ENCODE peak calls at places on chromosome 6, in ten cellular contexts. One of them, this sample, is unnamed.

GRCh38 chr6:35719830-35720733 is 16.8 kb upstream of the ARMC12 start:
- DNase-seq in NCI-H1092: no peak
- DNase-seq in GM13977: peak; percentile 70
- DNase-seq in activated gamma-delta T cell treated with Interleukin-2 at 50 U/mL for 16 hours: no peak
- DNase-seq in neural crest cell: no peak
- DNase-seq in naive thymus-derived CD8-positive, alpha-beta T cell: no peak
- DNase-seq in smooth muscle cell of the brain vasculature: peak; percentile 76
- DNase-seq in MCF 10A: no peak
- DNase-seq in OCI-M1: peak; percentile 53
- DNase-seq in stimulated activated CD4-positive, alpha-beta T cell treated with anti-CD3 and anti-CD28 coated beads, Interleukin-2, amount 100 ng/mL, for 24 hours: no peak
- DNase-seq in this sample: no peak

GRCh38 chr6:13522639-13523038 is 35.2 kb upstream of the GFOD1 start:
- DNase-seq in NCI-H1092: no peak
- DNase-seq in GM13977: no peak
- DNase-seq in activated gamma-delta T cell treated with Interleukin-2 at 50 U/mL for 16 hours: no peak
- DNase-seq in neural crest cell: no peak
- DNase-seq in naive thymus-derived CD8-positive, alpha-beta T cell: no peak
- DNase-seq in smooth muscle cell of the brain vasculature: no peak
- DNase-seq in MCF 10A: peak; percentile 37
- DNase-seq in OCI-M1: no peak
- DNase-seq in stimulated activated CD4-positive, alpha-beta T cell treated with anti-CD3 and anti-CD28 coated beads, Interleukin-2, amount 100 ng/mL, for 24 hours: no peak
- DNase-seq in this sample: no peak

GRCh38 chr6:109910571-109910970 is 67.5 kb upstream of the GPR6 start:
- DNase-seq in NCI-H1092: no peak
- DNase-seq in GM13977: no peak
- DNase-seq in activated gamma-delta T cell treated with Interleukin-2 at 50 U/mL for 16 hours: no peak
- DNase-seq in neural crest cell: no peak
- DNase-seq in naive thymus-derived CD8-positive, alpha-beta T cell: no peak
- DNase-seq in smooth muscle cell of the brain vasculature: no peak
- DNase-seq in MCF 10A: no peak
- DNase-seq in OCI-M1: no peak
- DNase-seq in stimulated activated CD4-positive, alpha-beta T cell treated with anti-CD3 and anti-CD28 coated beads, Interleukin-2, amount 100 ng/mL, for 24 hours: no peak
- DNase-seq in this sample: no peak

GRCh38 chr6:21604081-21604480 is 10.5 kb downstream of the SOX4 start:
- DNase-seq in NCI-H1092: no peak
- DNase-seq in GM13977: no peak
- DNase-seq in activated gamma-delta T cell treated with Interleukin-2 at 50 U/mL for 16 hours: no peak
- DNase-seq in neural crest cell: no peak
- DNase-seq in naive thymus-derived CD8-positive, alpha-beta T cell: no peak
- DNase-seq in smooth muscle cell of the brain vasculature: no peak
- DNase-seq in MCF 10A: no peak
- DNase-seq in OCI-M1: no peak
- DNase-seq in stimulated activated CD4-positive, alpha-beta T cell treated with anti-CD3 and anti-CD28 coated beads, Interleukin-2, amount 100 ng/mL, for 24 hours: no peak
- DNase-seq in this sample: no peak

GRCh38 chr6:170221753-170222400 is 69.0 kb downstream of the DLL1 start:
- DNase-seq in NCI-H1092: no peak
- DNase-seq in GM13977: no peak
- DNase-seq in activated gamma-delta T cell treated with Interleukin-2 at 50 U/mL for 16 hours: no peak
- DNase-seq in neural crest cell: no peak
- DNase-seq in naive thymus-derived CD8-positive, alpha-beta T cell: peak; percentile 42
- DNase-seq in smooth muscle cell of the brain vasculature: no peak
- DNase-seq in MCF 10A: no peak
- DNase-seq in OCI-M1: no peak
- DNase-seq in stimulated activated CD4-positive, alpha-beta T cell treated with anti-CD3 and anti-CD28 coated beads, Interleukin-2, amount 100 ng/mL, for 24 hours: peak; percentile 11
- DNase-seq in this sample: no peak

GRCh38 chr6:113642714-113643442 is 214.3 kb upstream of the MARCKS start:
- DNase-seq in NCI-H1092: peak; percentile 46
- DNase-seq in GM13977: peak; percentile 46
- DNase-seq in activated gamma-delta T cell treated with Interleukin-2 at 50 U/mL for 16 hours: no peak
- DNase-seq in neural crest cell: no peak
- DNase-seq in naive thymus-derived CD8-positive, alpha-beta T cell: no peak
- DNase-seq in smooth muscle cell of the brain vasculature: no peak
- DNase-seq in MCF 10A: peak; percentile 20
- DNase-seq in OCI-M1: peak; percentile 87
- DNase-seq in stimulated activated CD4-positive, alpha-beta T cell treated with anti-CD3 and anti-CD28 coated beads, Interleukin-2, amount 100 ng/mL, for 24 hours: no peak
- DNase-seq in this sample: peak; percentile 72

GRCh38 chr6:17679726-17680125 is 27.0 kb downstream of the NUP153 start:
- DNase-seq in NCI-H1092: no peak
- DNase-seq in GM13977: no peak
- DNase-seq in activated gamma-delta T cell treated with Interleukin-2 at 50 U/mL for 16 hours: no peak
- DNase-seq in neural crest cell: no peak
- DNase-seq in naive thymus-derived CD8-positive, alpha-beta T cell: no peak
- DNase-seq in smooth muscle cell of the brain vasculature: no peak
- DNase-seq in MCF 10A: no peak
- DNase-seq in OCI-M1: no peak
- DNase-seq in stimulated activated CD4-positive, alpha-beta T cell treated with anti-CD3 and anti-CD28 coated beads, Interleukin-2, amount 100 ng/mL, for 24 hours: no peak
- DNase-seq in this sample: no peak

GRCh38 chr6:75449625-75450206 is 43.9 kb downstream of the FILIP1 start:
- DNase-seq in NCI-H1092: no peak
- DNase-seq in GM13977: no peak
- DNase-seq in activated gamma-delta T cell treated with Interleukin-2 at 50 U/mL for 16 hours: no peak
- DNase-seq in neural crest cell: no peak
- DNase-seq in naive thymus-derived CD8-positive, alpha-beta T cell: no peak
- DNase-seq in smooth muscle cell of the brain vasculature: no peak
- DNase-seq in MCF 10A: no peak
- DNase-seq in OCI-M1: no peak
- DNase-seq in stimulated activated CD4-positive, alpha-beta T cell treated with anti-CD3 and anti-CD28 coated beads, Interleukin-2, amount 100 ng/mL, for 24 hours: no peak
- DNase-seq in this sample: no peak

GRCh38 chr6:116561377-116562018 is 7.9 kb downstream of the CALHM4 start:
- DNase-seq in NCI-H1092: peak; percentile 1
- DNase-seq in GM13977: peak; percentile 63
- DNase-seq in activated gamma-delta T cell treated with Interleukin-2 at 50 U/mL for 16 hours: peak; percentile 65
- DNase-seq in neural crest cell: peak; percentile 70
- DNase-seq in naive thymus-derived CD8-positive, alpha-beta T cell: peak; percentile 79
- DNase-seq in smooth muscle cell of the brain vasculature: no peak
- DNase-seq in MCF 10A: peak; percentile 75
- DNase-seq in OCI-M1: peak; percentile 90
- DNase-seq in stimulated activated CD4-positive, alpha-beta T cell treated with anti-CD3 and anti-CD28 coated beads, Interleukin-2, amount 100 ng/mL, for 24 hours: peak; percentile 71
- DNase-seq in this sample: peak; percentile 74

GRCh38 chr6:25066593-25066992 is 130.8 kb upstream of the RIPOR2 start:
- DNase-seq in NCI-H1092: no peak
- DNase-seq in GM13977: no peak
- DNase-seq in activated gamma-delta T cell treated with Interleukin-2 at 50 U/mL for 16 hours: no peak
- DNase-seq in neural crest cell: no peak
- DNase-seq in naive thymus-derived CD8-positive, alpha-beta T cell: no peak
- DNase-seq in smooth muscle cell of the brain vasculature: no peak
- DNase-seq in MCF 10A: no peak
- DNase-seq in OCI-M1: no peak
- DNase-seq in stimulated activated CD4-positive, alpha-beta T cell treated with anti-CD3 and anti-CD28 coated beads, Interleukin-2, amount 100 ng/mL, for 24 hours: no peak
- DNase-seq in this sample: no peak

GRCh38 chr6:7526755-7527154 is 14.7 kb upstream of the DSP start:
- DNase-seq in NCI-H1092: no peak
- DNase-seq in GM13977: no peak
- DNase-seq in activated gamma-delta T cell treated with Interleukin-2 at 50 U/mL for 16 hours: no peak
- DNase-seq in neural crest cell: no peak
- DNase-seq in naive thymus-derived CD8-positive, alpha-beta T cell: no peak
- DNase-seq in smooth muscle cell of the brain vasculature: no peak
- DNase-seq in MCF 10A: no peak
- DNase-seq in OCI-M1: peak; percentile 42
- DNase-seq in stimulated activated CD4-positive, alpha-beta T cell treated with anti-CD3 and anti-CD28 coated beads, Interleukin-2, amount 100 ng/mL, for 24 hours: no peak
- DNase-seq in this sample: no peak

GRCh38 chr6:157821342-157822033 is 1.6 kb upstream of the SNX9 start:
- DNase-seq in NCI-H1092: no peak
- DNase-seq in GM13977: no peak
- DNase-seq in activated gamma-delta T cell treated with Interleukin-2 at 50 U/mL for 16 hours: no peak
- DNase-seq in neural crest cell: no peak
- DNase-seq in naive thymus-derived CD8-positive, alpha-beta T cell: no peak
- DNase-seq in smooth muscle cell of the brain vasculature: no peak
- DNase-seq in MCF 10A: no peak
- DNase-seq in OCI-M1: no peak
- DNase-seq in stimulated activated CD4-positive, alpha-beta T cell treated with anti-CD3 and anti-CD28 coated beads, Interleukin-2, amount 100 ng/mL, for 24 hours: no peak
- DNase-seq in this sample: no peak

GRCh38 chr6:133888931-133889556 is at the start of gene TCF21:
- DNase-seq in NCI-H1092: no peak
- DNase-seq in GM13977: no peak
- DNase-seq in activated gamma-delta T cell treated with Interleukin-2 at 50 U/mL for 16 hours: no peak
- DNase-seq in neural crest cell: no peak
- DNase-seq in naive thymus-derived CD8-positive, alpha-beta T cell: no peak
- DNase-seq in smooth muscle cell of the brain vasculature: no peak
- DNase-seq in MCF 10A: no peak
- DNase-seq in OCI-M1: no peak
- DNase-seq in stimulated activated CD4-positive, alpha-beta T cell treated with anti-CD3 and anti-CD28 coated beads, Interleukin-2, amount 100 ng/mL, for 24 hours: no peak
- DNase-seq in this sample: no peak

GRCh38 chr6:16043171-16044142 is 85.4 kb upstream of the MYLIP start:
- DNase-seq in NCI-H1092: no peak
- DNase-seq in GM13977: peak; percentile 28
- DNase-seq in activated gamma-delta T cell treated with Interleukin-2 at 50 U/mL for 16 hours: no peak
- DNase-seq in neural crest cell: no peak
- DNase-seq in naive thymus-derived CD8-positive, alpha-beta T cell: no peak
- DNase-seq in smooth muscle cell of the brain vasculature: no peak
- DNase-seq in MCF 10A: no peak
- DNase-seq in OCI-M1: no peak
- DNase-seq in stimulated activated CD4-positive, alpha-beta T cell treated with anti-CD3 and anti-CD28 coated beads, Interleukin-2, amount 100 ng/mL, for 24 hours: no peak
- DNase-seq in this sample: no peak

GRCh38 chr6:142395768-142396231 is 94.0 kb downstream of the ADGRG6 start:
- DNase-seq in NCI-H1092: no peak
- DNase-seq in GM13977: peak; percentile 38
- DNase-seq in activated gamma-delta T cell treated with Interleukin-2 at 50 U/mL for 16 hours: no peak
- DNase-seq in neural crest cell: no peak
- DNase-seq in naive thymus-derived CD8-positive, alpha-beta T cell: no peak
- DNase-seq in smooth muscle cell of the brain vasculature: no peak
- DNase-seq in MCF 10A: no peak
- DNase-seq in OCI-M1: peak; percentile 74
- DNase-seq in stimulated activated CD4-positive, alpha-beta T cell treated with anti-CD3 and anti-CD28 coated beads, Interleukin-2, amount 100 ng/mL, for 24 hours: no peak
- DNase-seq in this sample: no peak

GRCh38 chr6:98525860-98526259 is 308.5 kb upstream of the POU3F2 start:
- DNase-seq in NCI-H1092: no peak
- DNase-seq in GM13977: no peak
- DNase-seq in activated gamma-delta T cell treated with Interleukin-2 at 50 U/mL for 16 hours: no peak
- DNase-seq in neural crest cell: no peak
- DNase-seq in naive thymus-derived CD8-positive, alpha-beta T cell: no peak
- DNase-seq in smooth muscle cell of the brain vasculature: no peak
- DNase-seq in MCF 10A: no peak
- DNase-seq in OCI-M1: no peak
- DNase-seq in stimulated activated CD4-positive, alpha-beta T cell treated with anti-CD3 and anti-CD28 coated beads, Interleukin-2, amount 100 ng/mL, for 24 hours: no peak
- DNase-seq in this sample: no peak

GRCh38 chr6:144353871-144354314 is 68.8 kb downstream of the UTRN start:
- DNase-seq in NCI-H1092: no peak
- DNase-seq in GM13977: peak; percentile 65
- DNase-seq in activated gamma-delta T cell treated with Interleukin-2 at 50 U/mL for 16 hours: no peak
- DNase-seq in neural crest cell: no peak
- DNase-seq in naive thymus-derived CD8-positive, alpha-beta T cell: no peak
- DNase-seq in smooth muscle cell of the brain vasculature: no peak
- DNase-seq in MCF 10A: no peak
- DNase-seq in OCI-M1: no peak
- DNase-seq in stimulated activated CD4-positive, alpha-beta T cell treated with anti-CD3 and anti-CD28 coated beads, Interleukin-2, amount 100 ng/mL, for 24 hours: no peak
- DNase-seq in this sample: no peak

GRCh38 chr6:69887714-69888345 is 21.5 kb downstream of the COL19A1 start:
- DNase-seq in NCI-H1092: no peak
- DNase-seq in GM13977: no peak
- DNase-seq in activated gamma-delta T cell treated with Interleukin-2 at 50 U/mL for 16 hours: no peak
- DNase-seq in neural crest cell: no peak
- DNase-seq in naive thymus-derived CD8-positive, alpha-beta T cell: no peak
- DNase-seq in smooth muscle cell of the brain vasculature: no peak
- DNase-seq in MCF 10A: no peak
- DNase-seq in OCI-M1: no peak
- DNase-seq in stimulated activated CD4-positive, alpha-beta T cell treated with anti-CD3 and anti-CD28 coated beads, Interleukin-2, amount 100 ng/mL, for 24 hours: no peak
- DNase-seq in this sample: no peak

GRCh38 chr6:26250806-26251075 is 114.3 kb upstream of the BTN3A2 start:
- DNase-seq in NCI-H1092: no peak
- DNase-seq in GM13977: no peak
- DNase-seq in activated gamma-delta T cell treated with Interleukin-2 at 50 U/mL for 16 hours: peak; percentile 30
- DNase-seq in neural crest cell: no peak
- DNase-seq in naive thymus-derived CD8-positive, alpha-beta T cell: peak; percentile 75
- DNase-seq in smooth muscle cell of the brain vasculature: no peak
- DNase-seq in MCF 10A: no peak
- DNase-seq in OCI-M1: no peak
- DNase-seq in stimulated activated CD4-positive, alpha-beta T cell treated with anti-CD3 and anti-CD28 coated beads, Interleukin-2, amount 100 ng/mL, for 24 hours: peak; percentile 30
- DNase-seq in this sample: no peak

GRCh38 chr6:53033764-53034163 is 31.4 kb upstream of the FBXO9 start:
- DNase-seq in NCI-H1092: no peak
- DNase-seq in GM13977: no peak
- DNase-seq in activated gamma-delta T cell treated with Interleukin-2 at 50 U/mL for 16 hours: no peak
- DNase-seq in neural crest cell: no peak
- DNase-seq in naive thymus-derived CD8-positive, alpha-beta T cell: no peak
- DNase-seq in smooth muscle cell of the brain vasculature: no peak
- DNase-seq in MCF 10A: no peak
- DNase-seq in OCI-M1: no peak
- DNase-seq in stimulated activated CD4-positive, alpha-beta T cell treated with anti-CD3 and anti-CD28 coated beads, Interleukin-2, amount 100 ng/mL, for 24 hours: no peak
- DNase-seq in this sample: no peak

GRCh38 chr6:158557927-158558326 is 2.0 kb upstream of the TMEM181 start:
- DNase-seq in NCI-H1092: no peak
- DNase-seq in GM13977: no peak
- DNase-seq in activated gamma-delta T cell treated with Interleukin-2 at 50 U/mL for 16 hours: no peak
- DNase-seq in neural crest cell: no peak
- DNase-seq in naive thymus-derived CD8-positive, alpha-beta T cell: no peak
- DNase-seq in smooth muscle cell of the brain vasculature: no peak
- DNase-seq in MCF 10A: no peak
- DNase-seq in OCI-M1: no peak
- DNase-seq in stimulated activated CD4-positive, alpha-beta T cell treated with anti-CD3 and anti-CD28 coated beads, Interleukin-2, amount 100 ng/mL, for 24 hours: no peak
- DNase-seq in this sample: no peak

GRCh38 chr6:131683479-131683878 is 17.7 kb downstream of the OR2A4 start:
- DNase-seq in NCI-H1092: no peak
- DNase-seq in GM13977: peak; percentile 16
- DNase-seq in activated gamma-delta T cell treated with Interleukin-2 at 50 U/mL for 16 hours: no peak
- DNase-seq in neural crest cell: no peak
- DNase-seq in naive thymus-derived CD8-positive, alpha-beta T cell: no peak
- DNase-seq in smooth muscle cell of the brain vasculature: no peak
- DNase-seq in MCF 10A: no peak
- DNase-seq in OCI-M1: no peak
- DNase-seq in stimulated activated CD4-positive, alpha-beta T cell treated with anti-CD3 and anti-CD28 coated beads, Interleukin-2, amount 100 ng/mL, for 24 hours: no peak
- DNase-seq in this sample: no peak

GRCh38 chr6:1336246-1336843 is 24.4 kb downstream of the FOXQ1 start:
- DNase-seq in NCI-H1092: no peak
- DNase-seq in GM13977: no peak
- DNase-seq in activated gamma-delta T cell treated with Interleukin-2 at 50 U/mL for 16 hours: no peak
- DNase-seq in neural crest cell: no peak
- DNase-seq in naive thymus-derived CD8-positive, alpha-beta T cell: no peak
- DNase-seq in smooth muscle cell of the brain vasculature: no peak
- DNase-seq in MCF 10A: peak; percentile 82
- DNase-seq in OCI-M1: no peak
- DNase-seq in stimulated activated CD4-positive, alpha-beta T cell treated with anti-CD3 and anti-CD28 coated beads, Interleukin-2, amount 100 ng/mL, for 24 hours: no peak
- DNase-seq in this sample: peak; percentile 67

GRCh38 chr6:32424584-32424983 is 15.1 kb upstream of the HLA-DRA start:
- DNase-seq in NCI-H1092: no peak
- DNase-seq in GM13977: no peak
- DNase-seq in activated gamma-delta T cell treated with Interleukin-2 at 50 U/mL for 16 hours: no peak
- DNase-seq in neural crest cell: no peak
- DNase-seq in naive thymus-derived CD8-positive, alpha-beta T cell: no peak
- DNase-seq in smooth muscle cell of the brain vasculature: no peak
- DNase-seq in MCF 10A: no peak
- DNase-seq in OCI-M1: no peak
- DNase-seq in stimulated activated CD4-positive, alpha-beta T cell treated with anti-CD3 and anti-CD28 coated beads, Interleukin-2, amount 100 ng/mL, for 24 hours: no peak
- DNase-seq in this sample: no peak

GRCh38 chr6:167097770-167098169 is 25.1 kb upstream of the CCR6 start:
- DNase-seq in NCI-H1092: no peak
- DNase-seq in GM13977: no peak
- DNase-seq in activated gamma-delta T cell treated with Interleukin-2 at 50 U/mL for 16 hours: no peak
- DNase-seq in neural crest cell: no peak
- DNase-seq in naive thymus-derived CD8-positive, alpha-beta T cell: no peak
- DNase-seq in smooth muscle cell of the brain vasculature: no peak
- DNase-seq in MCF 10A: no peak
- DNase-seq in OCI-M1: no peak
- DNase-seq in stimulated activated CD4-positive, alpha-beta T cell treated with anti-CD3 and anti-CD28 coated beads, Interleukin-2, amount 100 ng/mL, for 24 hours: no peak
- DNase-seq in this sample: no peak

GRCh38 chr6:142732790-142733189 is 212.2 kb downstream of the HIVEP2 start:
- DNase-seq in NCI-H1092: no peak
- DNase-seq in GM13977: no peak
- DNase-seq in activated gamma-delta T cell treated with Interleukin-2 at 50 U/mL for 16 hours: no peak
- DNase-seq in neural crest cell: no peak
- DNase-seq in naive thymus-derived CD8-positive, alpha-beta T cell: no peak
- DNase-seq in smooth muscle cell of the brain vasculature: no peak
- DNase-seq in MCF 10A: no peak
- DNase-seq in OCI-M1: no peak
- DNase-seq in stimulated activated CD4-positive, alpha-beta T cell treated with anti-CD3 and anti-CD28 coated beads, Interleukin-2, amount 100 ng/mL, for 24 hours: no peak
- DNase-seq in this sample: no peak

GRCh38 chr6:14290448-14291388 is 173.1 kb downstream of the CD83 start:
- DNase-seq in NCI-H1092: no peak
- DNase-seq in GM13977: no peak
- DNase-seq in activated gamma-delta T cell treated with Interleukin-2 at 50 U/mL for 16 hours: no peak
- DNase-seq in neural crest cell: no peak
- DNase-seq in naive thymus-derived CD8-positive, alpha-beta T cell: no peak
- DNase-seq in smooth muscle cell of the brain vasculature: no peak
- DNase-seq in MCF 10A: no peak
- DNase-seq in OCI-M1: no peak
- DNase-seq in stimulated activated CD4-positive, alpha-beta T cell treated with anti-CD3 and anti-CD28 coated beads, Interleukin-2, amount 100 ng/mL, for 24 hours: no peak
- DNase-seq in this sample: no peak

GRCh38 chr6:85015396-85015990 is 251.1 kb upstream of the TBX18 start:
- DNase-seq in NCI-H1092: no peak
- DNase-seq in GM13977: no peak
- DNase-seq in activated gamma-delta T cell treated with Interleukin-2 at 50 U/mL for 16 hours: no peak
- DNase-seq in neural crest cell: peak; percentile 61
- DNase-seq in naive thymus-derived CD8-positive, alpha-beta T cell: no peak
- DNase-seq in smooth muscle cell of the brain vasculature: peak; percentile 72
- DNase-seq in MCF 10A: peak; percentile 64
- DNase-seq in OCI-M1: peak; percentile 78
- DNase-seq in stimulated activated CD4-positive, alpha-beta T cell treated with anti-CD3 and anti-CD28 coated beads, Interleukin-2, amount 100 ng/mL, for 24 hours: no peak
- DNase-seq in this sample: peak; percentile 52

This sample was measured in lung.